ENCODE peak calls at places on chromosomes 7 and 10, in six cellular contexts. V is left ventricle myocardium inferior, R is hepatocyte, M is uterus, Q is IMR-90, Y is lung. F is an unnamed sample.

GRCh38 chr10:11162828-11163599 is 145.3 kb downstream of the CELF2 start:
- DNase-seq in V (peak; percentile 42), R (no peak), M (peak; percentile 37), Q (no peak), Y (peak; percentile 73), F (no peak)

GRCh38 chr7:3639253-3639652 is 338.2 kb downstream of the SDK1 start:
- DNase-seq in V (no peak), R (no peak), M (no peak), Q (no peak), Y (no peak), F (no peak)

GRCh38 chr7:143013897-143014296 is 13.0 kb downstream of the OR9A2 start:
- DNase-seq in V (no peak), R (peak; percentile 58), M (no peak), Q (peak; percentile 53), Y (no peak), F (no peak)

GRCh38 chr10:77249901-77250459 is 387.6 kb downstream of the KCNMA1 start:
- DNase-seq in V (no peak), R (no peak), M (no peak), Q (no peak), Y (no peak), F (no peak)

GRCh38 chr7:1861799-1862458 is 191.9 kb downstream of the ELFN1 start:
- DNase-seq in V (no peak), R (no peak), M (no peak), Q (no peak), Y (no peak), F (no peak)

GRCh38 chr10:110641256-110641655 is 2.9 kb upstream of the RBM20 start:
- DNase-seq in V (peak; percentile 62), R (peak; percentile 68), M (no peak), Q (peak; percentile 37), Y (no peak), F (no peak)

GRCh38 chr7:39642896-39643295 is 19.5 kb downstream of the RALA start:
- DNase-seq in V (no peak), R (no peak), M (no peak), Q (no peak), Y (no peak), F (no peak)

GRCh38 chr7:94449151-94449725 is 54.5 kb downstream of the COL1A2 start:
- DNase-seq in V (no peak), R (peak; percentile 52), M (no peak), Q (peak; percentile 55), Y (no peak), F (no peak)

GRCh38 chr10:117546020-117546629 is 3.6 kb downstream of the EMX2 start:
- DNase-seq in V (no peak), R (no peak), M (no peak), Q (no peak), Y (no peak), F (no peak)

GRCh38 chr7:151702961-151703360 is 174.0 kb downstream of the PRKAG2 start:
- DNase-seq in V (peak; percentile 5), R (no peak), M (no peak), Q (no peak), Y (no peak), F (no peak)

GRCh38 chr7:151697942-151698341 is 178.2 kb upstream of the RHEB start:
- DNase-seq in V (peak; percentile 10), R (no peak), M (no peak), Q (no peak), Y (no peak), F (no peak)

GRCh38 chr7:151699147-151699546 is 177.8 kb downstream of the PRKAG2 start:
- DNase-seq in V (peak; percentile 8), R (no peak), M (no peak), Q (peak; percentile 97), Y (no peak), F (no peak)

GRCh38 chr7:151699920-151700319 is 177.0 kb downstream of the PRKAG2 start:
- DNase-seq in V (no peak), R (no peak), M (no peak), Q (peak; percentile 39), Y (no peak), F (no peak)

GRCh38 chr7:151700621-151701185 is 176.2 kb downstream of the PRKAG2 start:
- DNase-seq in V (peak; percentile 13), R (no peak), M (no peak), Q (peak; percentile 62), Y (no peak), F (no peak)
- H3K27ac ChIP-seq in V (peak overlapping the region; percentile 6), R (no peak overlapping the region), M (no peak overlapping the region), Q (no peak overlapping the region), Y (no peak overlapping the region), F (no peak overlapping the region)

GRCh38 chr10:95480102-95480900 is 80.9 kb downstream of the SORBS1 start:
- DNase-seq in V (peak; percentile 40), R (peak; percentile 70), M (peak; percentile 64), Q (no peak), Y (no peak), F (no peak)
- TF ChIP-seq CTCF in V (peak; percentile 36), R (no peak), M (no peak), Q (no peak), Y (no peak), F (no peak)

GRCh38 chr7:70218006-70218405 is 619.7 kb downstream of the AUTS2 start:
- DNase-seq in V (no peak), R (no peak), M (no peak), Q (no peak), Y (no peak), F (no peak)

GRCh38 chr7:70210200-70210960 is 612.1 kb downstream of the AUTS2 start:
- DNase-seq in V (no peak), R (no peak), M (no peak), Q (no peak), Y (no peak), F (no peak)

GRCh38 chr7:70215491-70215890 is 617.2 kb downstream of the AUTS2 start:
- DNase-seq in V (no peak), R (no peak), M (no peak), Q (no peak), Y (no peak), F (no peak)
- H3K4me1 ChIP-seq in V (no peaks in the 10 kb centered on the region), R (peaks cover 8% of the 10 kb centered on the region), M (no peaks in the 10 kb centered on the region), Q (no peaks in the 10 kb centered on the region), Y (no peaks in the 10 kb centered on the region), F (no peaks in the 10 kb centered on the region)

GRCh38 chr7:116546054-116546453 is 21.2 kb downstream of the CAV1 start:
- DNase-seq in V (peak; percentile 15), R (no peak), M (no peak), Q (no peak), Y (no peak), F (no peak)
- H3K27ac ChIP-seq in V (peak overlapping the region; percentile 84), R (no peak overlapping the region), M (peak overlapping the region; percentile 24), Q (peak overlapping the region; percentile 53), Y (peak overlapping the region; percentile 45), F (peak overlapping the region; percentile 24)

GRCh38 chr7:146781352-146782116 is 664.9 kb downstream of the CNTNAP2 start:
- DNase-seq in V (no peak), R (no peak), M (no peak), Q (no peak), Y (no peak), F (no peak)
- TF ChIP-seq CTCF in V (no peak), R (no peak), M (no peak), Q (no peak), Y (no peak), F (no peak)

DNA sequence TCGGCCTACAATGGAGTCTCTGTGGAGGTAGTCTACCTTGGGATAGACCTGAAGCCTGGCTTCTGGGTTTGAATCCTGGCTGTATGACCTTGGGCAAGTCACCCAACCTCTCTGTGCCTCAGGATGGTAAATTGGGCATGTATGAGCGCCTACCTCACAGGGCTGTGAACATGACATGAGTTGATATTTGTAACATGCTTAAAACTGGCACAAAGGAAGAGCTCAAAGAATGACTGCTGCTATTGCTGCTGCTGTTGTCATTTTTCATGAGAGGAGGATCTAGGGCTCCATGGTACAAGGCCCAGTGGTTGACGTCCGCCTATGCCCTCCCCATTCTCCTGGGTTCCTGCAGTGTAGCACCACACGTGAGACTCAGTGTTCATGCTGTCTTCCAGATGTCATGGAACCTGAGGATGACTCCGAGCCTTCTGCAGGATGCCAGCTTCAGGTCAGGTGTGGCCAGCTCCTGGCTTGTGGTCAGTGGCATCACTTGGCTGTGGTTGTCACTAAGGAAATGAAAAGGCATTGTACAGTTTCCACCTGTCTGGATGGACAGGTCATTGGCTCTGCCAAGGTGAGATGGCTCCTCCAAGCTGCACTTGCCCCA is 95.0 kb downstream of the WDFY4 start:
- DNase-seq in V (no peak), R (no peak), M (no peak), Q (no peak), Y (no peak), F (no peak)
- H3K4me1 ChIP-seq in V (peaks cover 12% of the 10 kb centered on the region), R (no peaks in the 10 kb centered on the region), M (no peaks in the 10 kb centered on the region), Q (no peaks in the 10 kb centered on the region), Y (no peaks in the 10 kb centered on the region), F (peaks cover 9% of the 10 kb centered on the region)

GRCh38 chr7:697259-697615 is 29.3 kb upstream of the DNAAF5 start:
- DNase-seq in V (no peak), R (no peak), M (no peak), Q (no peak), Y (no peak), F (no peak)
- H3K27ac ChIP-seq in V (peak overlapping the region; percentile 47), R (no peak overlapping the region), M (peak overlapping the region; percentile 10), Q (no peak overlapping the region), Y (peak overlapping the region; percentile 64), F (no peak overlapping the region)

GRCh38 chr10:79178070-79178576 is 109.4 kb downstream of the ZMIZ1 start:
- DNase-seq in V (no peak), R (no peak), M (no peak), Q (no peak), Y (no peak), F (no peak)

GRCh38 chr10:79176949-79177602 is 108.3 kb downstream of the ZMIZ1 start:
- DNase-seq in V (peak; percentile 50), R (no peak), M (no peak), Q (peak; percentile 43), Y (no peak), F (no peak)

GRCh38 chr10:79179404-79180309 is 110.9 kb downstream of the ZMIZ1 start:
- DNase-seq in V (no peak), R (peak; percentile 61), M (no peak), Q (no peak), Y (no peak), F (no peak)

GRCh38 chr10:79180619-79181221 is 112.0 kb downstream of the ZMIZ1 start:
- DNase-seq in V (no peak), R (no peak), M (no peak), Q (no peak), Y (no peak), F (no peak)

GRCh38 chr10:79178614-79179403 is 110.0 kb downstream of the ZMIZ1 start:
- DNase-seq in V (no peak), R (peak; percentile 71), M (peak; percentile 87), Q (peak; percentile 93), Y (no peak), F (no peak)
- TF ChIP-seq CTCF in V (no peak), R (no peak), M (peak; percentile 8), Q (peak; percentile 5), Y (no peak), F (no peak)

GRCh38 chr10:17007381-17007780 is 122.2 kb downstream of the CUBN start:
- DNase-seq in V (no peak), R (no peak), M (no peak), Q (no peak), Y (no peak), F (no peak)
- H3K4me1 ChIP-seq in V (peaks cover 72% of the 10 kb centered on the region), R (no peaks in the 10 kb centered on the region), M (no peaks in the 10 kb centered on the region), Q (peaks cover 26% of the 10 kb centered on the region), Y (peaks cover 11% of the 10 kb centered on the region), F (peaks cover 45% of the 10 kb centered on the region)

GRCh38 chr7:47819054-47819920 is 129.0 kb downstream of the PKD1L1 start:
- DNase-seq in V (peak; percentile 50), R (peak; percentile 83), M (peak; percentile 79), Q (peak; percentile 82), Y (peak; percentile 70), F (no peak)
- H3K27ac ChIP-seq in V (no peak overlapping the region), R (peak overlapping the region; percentile 28), M (no peak overlapping the region), Q (no peak overlapping the region), Y (no peak overlapping the region), F (no peak overlapping the region)

F was measured in thoracic aorta.